ENCODE peak calls at places on chromosomes 6 and 20, in six cellular contexts. One of them, this sample, is unnamed. For H3K4me1, the result is how much of the 10 kb centered on the place peaks cover.

GRCh38 chr20:54268941-54269340 is 61.1 kb downstream of the PFDN4 start:
- DNase-seq in heart left ventricle: no peak
- DNase-seq in IMR-90: no peak
- DNase-seq in uterus: no peak
- DNase-seq in body of pancreas: no peak
- DNase-seq in cardiac muscle cell: no peak
- DNase-seq in this sample: no peak

GRCh38 chr20:44606725-44607441 is 24.5 kb downstream of the PKIG start:
- DNase-seq in cardiac muscle cell: no peak
- DNase-seq in heart left ventricle: no peak
- DNase-seq in IMR-90: no peak
- DNase-seq in body of pancreas: no peak
- DNase-seq in uterus: no peak
- DNase-seq in this sample: no peak

GRCh38 chr6:47098570-47098993 is 56.5 kb upstream of the ADGRF1 start:
- DNase-seq in heart left ventricle: peak
- DNase-seq in body of pancreas: peak
- DNase-seq in cardiac muscle cell: no peak
- DNase-seq in uterus: peak
- DNase-seq in IMR-90: peak
- DNase-seq in this sample: no peak

GRCh38 chr6:157080986-157081391 is 242.3 kb downstream of the TMEM242 start:
- DNase-seq in body of pancreas: no peak
- DNase-seq in IMR-90: no peak
- DNase-seq in heart left ventricle: no peak
- DNase-seq in cardiac muscle cell: no peak
- DNase-seq in uterus: no peak
- DNase-seq in this sample: no peak

GRCh38 chr6:32109114-32109764 is at the start of gene TNXB:
- DNase-seq in body of pancreas: no peak
- DNase-seq in heart left ventricle: peak
- DNase-seq in IMR-90: no peak
- DNase-seq in uterus: peak
- DNase-seq in cardiac muscle cell: no peak
- DNase-seq in this sample: no peak

GRCh38 chr6:40536442-40536841 is 50.7 kb downstream of the LRFN2 start:
- DNase-seq in body of pancreas: no peak
- DNase-seq in cardiac muscle cell: peak
- DNase-seq in IMR-90: no peak
- DNase-seq in uterus: no peak
- DNase-seq in heart left ventricle: no peak
- DNase-seq in this sample: no peak

GRCh38 chr6:120378582-120379220 is 955.6 kb downstream of the TBC1D32 start:
- DNase-seq in heart left ventricle: no peak
- DNase-seq in uterus: no peak
- DNase-seq in IMR-90: no peak
- DNase-seq in cardiac muscle cell: peak
- DNase-seq in body of pancreas: peak
- DNase-seq in this sample: peak

GRCh38 chr6:87692097-87692496 is 9.9 kb downstream of the AKIRIN2 start:
- DNase-seq in body of pancreas: no peak
- DNase-seq in heart left ventricle: no peak
- DNase-seq in cardiac muscle cell: no peak
- DNase-seq in IMR-90: no peak
- DNase-seq in uterus: no peak
- DNase-seq in this sample: no peak

GRCh38 chr6:160462551-160463109 is 114.5 kb downstream of the SLC22A3 start:
- DNase-seq in body of pancreas: no peak
- DNase-seq in cardiac muscle cell: no peak
- DNase-seq in heart left ventricle: no peak
- DNase-seq in uterus: no peak
- DNase-seq in IMR-90: peak
- DNase-seq in this sample: no peak

GRCh38 chr6:145138469-145139185 is 596.7 kb downstream of the EPM2A start:
- DNase-seq in uterus: no peak
- DNase-seq in IMR-90: no peak
- DNase-seq in body of pancreas: no peak
- DNase-seq in heart left ventricle: no peak
- DNase-seq in cardiac muscle cell: peak
- DNase-seq in this sample: no peak

GRCh38 chr20:3420211-3420707 is 12.8 kb upstream of the DNAAF9 start:
- DNase-seq in uterus: no peak
- DNase-seq in heart left ventricle: peak
- DNase-seq in IMR-90: peak
- DNase-seq in cardiac muscle cell: no peak
- DNase-seq in body of pancreas: peak
- DNase-seq in this sample: no peak

GRCh38 chr6:53269827-53270226 is 78.9 kb downstream of the ELOVL5 start:
- DNase-seq in IMR-90: no peak
- DNase-seq in body of pancreas: no peak
- DNase-seq in cardiac muscle cell: no peak
- DNase-seq in uterus: no peak
- DNase-seq in heart left ventricle: no peak
- DNase-seq in this sample: no peak

GRCh38 chr6:13725570-13725969 is 13.9 kb upstream of the RANBP9 start:
- DNase-seq in heart left ventricle: no peak
- DNase-seq in IMR-90: peak
- DNase-seq in uterus: no peak
- DNase-seq in body of pancreas: peak
- DNase-seq in cardiac muscle cell: no peak
- DNase-seq in this sample: no peak

GRCh38 chr20:4951299-4951698 is 50.0 kb downstream of the SLC23A2 start:
- DNase-seq in body of pancreas: no peak
- DNase-seq in uterus: peak
- DNase-seq in IMR-90: peak
- DNase-seq in cardiac muscle cell: no peak
- DNase-seq in heart left ventricle: peak
- DNase-seq in this sample: no peak

GRCh38 chr20:47397652-47398301 is 41.3 kb upstream of the ZMYND8 start:
- DNase-seq in cardiac muscle cell: no peak
- DNase-seq in body of pancreas: no peak
- DNase-seq in heart left ventricle: no peak
- DNase-seq in IMR-90: no peak
- DNase-seq in uterus: no peak
- DNase-seq in this sample: no peak
- TF ChIP-seq CTCF in cardiac muscle cell: no peak
- TF ChIP-seq CTCF in body of pancreas: no peak
- TF ChIP-seq CTCF in heart left ventricle: no peak
- TF ChIP-seq CTCF in IMR-90: no peak
- TF ChIP-seq CTCF in uterus: no peak
- TF ChIP-seq CTCF in this sample: no peak

GRCh38 chr20:62484478-62484877 is 8.7 kb upstream of the GATA5 start:
- DNase-seq in uterus: no peak
- DNase-seq in heart left ventricle: no peak
- DNase-seq in cardiac muscle cell: no peak
- DNase-seq in IMR-90: no peak
- DNase-seq in body of pancreas: no peak
- DNase-seq in this sample: no peak
- H3K4me1 ChIP-seq in uterus: under half
- H3K4me1 ChIP-seq in heart left ventricle: under half
- H3K4me1 ChIP-seq in cardiac muscle cell: half or more
- H3K4me1 ChIP-seq in IMR-90: under half
- H3K4me1 ChIP-seq in body of pancreas: under half
- H3K4me1 ChIP-seq in this sample: half or more

DNA sequence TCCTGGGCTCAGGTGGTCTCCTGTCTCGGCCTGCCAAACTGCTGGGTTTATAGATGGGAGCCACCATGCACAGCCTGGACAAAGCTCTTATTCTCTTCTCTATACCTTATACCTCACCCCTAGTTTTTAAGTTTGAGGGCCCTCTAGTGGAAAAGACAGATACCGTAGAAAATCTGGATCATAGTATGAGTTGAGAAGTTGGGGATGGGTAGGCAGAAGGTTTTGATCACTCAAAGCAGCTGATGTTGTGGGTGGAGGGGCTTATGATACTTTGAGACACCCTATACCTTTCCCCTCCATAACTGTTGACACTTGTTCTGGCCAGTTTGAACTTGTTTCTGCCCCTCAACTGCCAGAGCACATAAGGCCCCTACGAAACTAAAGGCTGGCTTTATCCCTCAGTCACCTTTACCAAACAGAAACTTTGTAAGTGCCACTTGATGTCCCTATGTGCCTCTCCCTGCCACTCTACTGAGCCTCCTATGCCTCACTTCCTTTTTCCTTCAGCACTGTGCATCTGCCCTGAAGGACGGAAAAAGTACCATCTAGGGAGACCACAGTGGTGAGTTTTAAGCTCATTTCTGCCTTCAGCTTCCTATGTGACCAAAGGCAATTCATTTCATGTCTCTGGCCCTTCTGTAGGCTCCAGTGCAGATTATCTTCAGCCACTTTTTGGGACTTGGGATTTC is 28.6 kb downstream of the RALY start:
- DNase-seq in IMR-90: no peak
- DNase-seq in body of pancreas: no peak
- DNase-seq in heart left ventricle: no peak
- DNase-seq in cardiac muscle cell: peak
- DNase-seq in uterus: no peak
- DNase-seq in this sample: no peak
- TF ChIP-seq CTCF in IMR-90: peak
- TF ChIP-seq CTCF in body of pancreas: no peak
- TF ChIP-seq CTCF in heart left ventricle: no peak
- TF ChIP-seq CTCF in cardiac muscle cell: peak
- TF ChIP-seq CTCF in uterus: no peak
- TF ChIP-seq CTCF in this sample: peak

GRCh38 chr20:46001498-46001897 is 7.2 kb upstream of the MMP9 start:
- DNase-seq in IMR-90: no peak
- DNase-seq in heart left ventricle: no peak
- DNase-seq in uterus: no peak
- DNase-seq in cardiac muscle cell: no peak
- DNase-seq in body of pancreas: no peak
- DNase-seq in this sample: no peak

GRCh38 chr20:46004187-46004586 is 4.5 kb upstream of the MMP9 start:
- DNase-seq in cardiac muscle cell: no peak
- DNase-seq in IMR-90: no peak
- DNase-seq in uterus: no peak
- DNase-seq in heart left ventricle: peak
- DNase-seq in body of pancreas: no peak
- DNase-seq in this sample: no peak

GRCh38 chr20:45999908-46000570 is 8.7 kb upstream of the MMP9 start:
- DNase-seq in IMR-90: no peak
- DNase-seq in heart left ventricle: no peak
- DNase-seq in cardiac muscle cell: no peak
- DNase-seq in uterus: no peak
- DNase-seq in body of pancreas: no peak
- DNase-seq in this sample: no peak

GRCh38 chr20:46000571-46001145 is 8.1 kb upstream of the MMP9 start:
- DNase-seq in uterus: no peak
- DNase-seq in heart left ventricle: no peak
- DNase-seq in cardiac muscle cell: peak
- DNase-seq in body of pancreas: no peak
- DNase-seq in IMR-90: no peak
- DNase-seq in this sample: no peak

DNA sequence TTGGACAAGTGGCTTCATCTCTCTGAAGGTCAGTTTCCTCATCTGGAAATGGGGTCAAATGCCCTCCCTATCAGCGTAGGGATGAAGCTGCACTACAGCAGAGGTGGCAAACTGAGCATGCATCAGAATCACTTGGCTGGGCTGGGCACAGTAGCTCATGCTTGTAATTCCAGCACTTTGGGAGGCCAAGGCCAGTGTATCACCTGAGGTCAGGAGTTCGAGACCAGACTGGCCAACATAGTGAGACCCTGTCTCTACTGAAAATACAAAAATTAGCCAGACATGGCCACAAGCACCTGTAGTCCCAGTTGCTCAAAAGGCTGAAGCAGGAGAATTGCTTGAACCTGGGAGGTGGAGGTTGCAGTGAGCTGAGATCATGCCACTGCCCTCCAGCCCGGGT is 6.7 kb upstream of the MMP9 start:
- DNase-seq in cardiac muscle cell: no peak
- DNase-seq in heart left ventricle: no peak
- DNase-seq in body of pancreas: no peak
- DNase-seq in uterus: no peak
- DNase-seq in IMR-90: no peak
- DNase-seq in this sample: no peak
- H3K4me1 ChIP-seq in cardiac muscle cell: under half
- H3K4me1 ChIP-seq in heart left ventricle: under half
- H3K4me1 ChIP-seq in body of pancreas: under half
- H3K4me1 ChIP-seq in uterus: under half
- H3K4me1 ChIP-seq in IMR-90: under half
- H3K4me1 ChIP-seq in this sample: under half

GRCh38 chr6:150799276-150799805 is 66.2 kb upstream of the MTHFD1L start:
- DNase-seq in IMR-90: no peak
- DNase-seq in uterus: no peak
- DNase-seq in heart left ventricle: no peak
- DNase-seq in cardiac muscle cell: no peak
- DNase-seq in body of pancreas: no peak
- DNase-seq in this sample: no peak

GRCh38 chr6:150800596-150801310 is 64.7 kb upstream of the MTHFD1L start:
- DNase-seq in heart left ventricle: no peak
- DNase-seq in uterus: no peak
- DNase-seq in body of pancreas: no peak
- DNase-seq in cardiac muscle cell: no peak
- DNase-seq in IMR-90: peak
- DNase-seq in this sample: no peak
- TF ChIP-seq CTCF in heart left ventricle: no peak
- TF ChIP-seq CTCF in uterus: no peak
- TF ChIP-seq CTCF in body of pancreas: no peak
- TF ChIP-seq CTCF in cardiac muscle cell: no peak
- TF ChIP-seq CTCF in IMR-90: no peak
- TF ChIP-seq CTCF in this sample: no peak

GRCh38 chr6:3515669-3516068 is 58.8 kb upstream of the SLC22A23 start:
- DNase-seq in IMR-90: no peak
- DNase-seq in heart left ventricle: no peak
- DNase-seq in uterus: no peak
- DNase-seq in body of pancreas: no peak
- DNase-seq in cardiac muscle cell: no peak
- DNase-seq in this sample: no peak

GRCh38 chr6:3520541-3521220 is 63.8 kb upstream of the SLC22A23 start:
- DNase-seq in IMR-90: peak
- DNase-seq in heart left ventricle: no peak
- DNase-seq in cardiac muscle cell: no peak
- DNase-seq in body of pancreas: no peak
- DNase-seq in uterus: no peak
- DNase-seq in this sample: no peak

GRCh38 chr6:3516094-3516493 is 59.2 kb upstream of the SLC22A23 start:
- DNase-seq in body of pancreas: no peak
- DNase-seq in cardiac muscle cell: no peak
- DNase-seq in IMR-90: peak
- DNase-seq in heart left ventricle: no peak
- DNase-seq in uterus: no peak
- DNase-seq in this sample: no peak

GRCh38 chr6:3517350-3517749 is 60.5 kb upstream of the SLC22A23 start:
- DNase-seq in IMR-90: peak
- DNase-seq in uterus: no peak
- DNase-seq in cardiac muscle cell: no peak
- DNase-seq in heart left ventricle: no peak
- DNase-seq in body of pancreas: no peak
- DNase-seq in this sample: no peak

DNA sequence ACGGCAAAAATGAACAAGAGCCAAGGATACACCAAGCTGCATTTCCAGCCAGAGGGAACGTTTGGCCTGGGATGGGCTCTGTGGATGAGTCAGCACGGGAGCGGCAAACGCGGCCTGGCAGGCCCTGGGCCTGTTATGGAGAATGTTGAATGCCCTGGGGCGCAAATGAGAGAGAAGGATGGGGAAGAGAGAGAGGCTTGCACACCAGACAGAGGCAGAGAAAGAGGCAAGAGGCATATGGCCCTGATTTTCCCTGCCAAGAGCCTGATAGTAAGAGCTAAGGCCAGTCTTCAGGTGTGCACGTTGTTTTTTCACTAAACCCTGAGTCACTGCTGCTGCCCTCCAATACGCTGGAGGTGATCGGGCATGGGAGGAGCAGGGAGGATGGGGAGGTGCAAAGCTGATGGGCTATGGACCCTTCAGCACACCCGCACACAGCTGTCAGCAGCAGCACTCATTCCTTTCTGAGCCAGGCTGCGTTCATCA is 61.5 kb upstream of the SLC22A23 start:
- DNase-seq in cardiac muscle cell: no peak
- DNase-seq in IMR-90: peak
- DNase-seq in heart left ventricle: no peak
- DNase-seq in uterus: peak
- DNase-seq in body of pancreas: no peak
- DNase-seq in this sample: peak
- H3K4me1 ChIP-seq in cardiac muscle cell: under half
- H3K4me1 ChIP-seq in IMR-90: under half
- H3K4me1 ChIP-seq in heart left ventricle: under half
- H3K4me1 ChIP-seq in uterus: under half
- H3K4me1 ChIP-seq in body of pancreas: under half
- H3K4me1 ChIP-seq in this sample: half or more

This sample was measured in Caco-2.